ENCODE peak calls at places on chromosomes 5 and 9, in eight cellular contexts. I is stomach, C is HL-60, P is spleen, K is Panc1, R is HepG2, O is suprapubic skin, N is breast epithelium. Y is an unnamed sample.
A peak's percentile ranks its signal among the peaks of the same experiment; 100 is the strongest.

GRCh38 chr5:91937121-91937520 is 554.0 kb upstream of the ARRDC3 start:
- DNase-seq in N (no peak), K (no peak), P (no peak), C (no peak), I (no peak), O (no peak), R (no peak), Y (no peak)

GRCh38 chr5:167552356-167552755 is 739.1 kb upstream of the WWC1 start:
- DNase-seq in N (no peak), I (no peak), K (no peak), O (no peak), C (no peak), P (no peak), R (no peak), Y (no peak)

GRCh38 chr9:6598249-6598725 is 47.2 kb downstream of the GLDC start:
- DNase-seq in O (no peak), I (no peak), N (no peak), P (no peak), K (no peak), R (no peak), C (no peak), Y (peak; percentile 58)

GRCh38 chr5:28542968-28543367 is 1504.6 kb upstream of the CDH9 start:
- DNase-seq in P (no peak), C (no peak), K (no peak), I (no peak), N (no peak), O (no peak), R (no peak), Y (no peak)

GRCh38 chr9:135961811-135962695 is 880 bp upstream of the UBAC1 start:
- DNase-seq in I (no peak), P (no peak), O (no peak), C (no peak), N (no peak), K (no peak), R (no peak), Y (no peak)

GRCh38 chr5:61569353-61569752 is 237.3 kb downstream of the ZSWIM6 start:
- DNase-seq in O (no peak), R (no peak), P (no peak), N (no peak), K (no peak), C (no peak), I (no peak), Y (no peak)

GRCh38 chr5:135829681-135830383 is 4.6 kb upstream of the SLC25A48 start:
- DNase-seq in O (no peak), P (no peak), I (peak; percentile 63), K (peak; percentile 42), C (peak; percentile 1), N (peak; percentile 42), R (peak; percentile 20), Y (peak; percentile 52)

GRCh38 chr5:102858221-102858620 is 103.1 kb downstream of the PAM start:
- DNase-seq in K (no peak), R (no peak), C (no peak), O (no peak), I (no peak), N (no peak), P (no peak), Y (no peak)

GRCh38 chr9:74777136-74777879 is 110.4 kb downstream of the TRPM6 start:
- DNase-seq in P (peak; percentile 83), I (peak; percentile 69), K (no peak), N (peak; percentile 34), O (peak; percentile 83), R (peak; percentile 44), C (peak; percentile 6), Y (peak; percentile 16)

GRCh38 chr5:5983261-5983660 is 395.1 kb downstream of the MED10 start:
- DNase-seq in P (no peak), N (no peak), R (no peak), C (no peak), O (no peak), K (no peak), I (no peak), Y (no peak)

GRCh38 chr5:174775071-174775470 is 50.7 kb downstream of the MSX2 start:
- DNase-seq in N (no peak), P (no peak), O (no peak), I (no peak), C (no peak), K (no peak), R (no peak), Y (no peak)

GRCh38 chr5:56564451-56565223 is 250.7 kb upstream of the MAP3K1 start:
- DNase-seq in I (no peak), R (peak; percentile 19), P (no peak), C (peak; percentile 63), K (no peak), O (no peak), N (no peak), Y (no peak)

GRCh38 chr9:2489838-2490314 is 131.7 kb upstream of the VLDLR start:
- DNase-seq in R (no peak), N (no peak), C (no peak), K (no peak), P (no peak), O (no peak), I (no peak), Y (no peak)

GRCh38 chr5:171067540-171068130 is 205.8 kb downstream of the RANBP17 start:
- DNase-seq in O (no peak), N (no peak), I (no peak), C (no peak), K (no peak), P (no peak), R (no peak), Y (no peak)

GRCh38 chr5:160466889-160467554 is 45.4 kb downstream of the PTTG1 start:
- DNase-seq in P (no peak), K (no peak), C (no peak), O (no peak), R (peak; percentile 80), N (no peak), I (no peak), Y (no peak)

GRCh38 chr5:130710596-130710995 is 454.5 kb downstream of the HINT1 start:
- DNase-seq in P (no peak), R (peak; percentile 33), N (no peak), O (no peak), K (no peak), I (no peak), C (no peak), Y (no peak)

GRCh38 chr5:130706696-130707095 is 458.4 kb downstream of the HINT1 start:
- DNase-seq in P (no peak), I (no peak), C (no peak), K (no peak), R (no peak), N (no peak), O (no peak), Y (no peak)

GRCh38 chr5:130708744-130709143 is 456.3 kb downstream of the HINT1 start:
- DNase-seq in O (no peak), K (no peak), R (no peak), N (no peak), I (no peak), C (no peak), P (no peak), Y (no peak)

DNA sequence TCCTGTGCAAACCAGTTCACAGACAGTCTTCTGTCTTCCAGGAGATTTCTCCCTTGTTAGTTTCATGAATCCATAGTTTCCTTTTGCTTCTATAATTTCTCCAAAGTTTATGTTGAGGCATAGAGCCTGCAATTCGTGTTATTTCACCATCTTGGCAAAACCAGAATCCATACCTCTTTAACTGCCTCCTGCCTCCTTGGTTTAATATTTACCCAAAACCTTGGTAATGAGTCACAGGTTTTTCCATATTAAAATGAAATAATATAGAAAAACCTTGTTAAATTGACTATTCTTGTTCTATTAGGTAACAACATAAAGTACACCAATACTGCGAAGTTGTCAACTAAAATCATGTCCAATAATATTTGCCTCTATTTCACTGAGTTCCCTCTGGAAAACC is 459.7 kb downstream of the HINT1 start:
- DNase-seq in K (no peak), I (no peak), N (no peak), C (no peak), R (no peak), O (no peak), P (no peak), Y (no peak)
- TF ChIP-seq POLR2AphosphoS5 in K (no peak), I (no peak), N (no peak), C (no peak), R (no peak), O (no peak), P (no peak), Y (no peak)

GRCh38 chr9:27125030-27125429 is 16.0 kb downstream of the TEK start:
- DNase-seq in R (no peak), P (no peak), N (no peak), C (no peak), I (peak; percentile 31), O (no peak), K (no peak), Y (no peak)
- TF ChIP-seq POLR2AphosphoS5 in R (no peak), P (no peak), N (no peak), C (no peak), I (peak; percentile 90), O (no peak), K (no peak), Y (no peak)

DNA sequence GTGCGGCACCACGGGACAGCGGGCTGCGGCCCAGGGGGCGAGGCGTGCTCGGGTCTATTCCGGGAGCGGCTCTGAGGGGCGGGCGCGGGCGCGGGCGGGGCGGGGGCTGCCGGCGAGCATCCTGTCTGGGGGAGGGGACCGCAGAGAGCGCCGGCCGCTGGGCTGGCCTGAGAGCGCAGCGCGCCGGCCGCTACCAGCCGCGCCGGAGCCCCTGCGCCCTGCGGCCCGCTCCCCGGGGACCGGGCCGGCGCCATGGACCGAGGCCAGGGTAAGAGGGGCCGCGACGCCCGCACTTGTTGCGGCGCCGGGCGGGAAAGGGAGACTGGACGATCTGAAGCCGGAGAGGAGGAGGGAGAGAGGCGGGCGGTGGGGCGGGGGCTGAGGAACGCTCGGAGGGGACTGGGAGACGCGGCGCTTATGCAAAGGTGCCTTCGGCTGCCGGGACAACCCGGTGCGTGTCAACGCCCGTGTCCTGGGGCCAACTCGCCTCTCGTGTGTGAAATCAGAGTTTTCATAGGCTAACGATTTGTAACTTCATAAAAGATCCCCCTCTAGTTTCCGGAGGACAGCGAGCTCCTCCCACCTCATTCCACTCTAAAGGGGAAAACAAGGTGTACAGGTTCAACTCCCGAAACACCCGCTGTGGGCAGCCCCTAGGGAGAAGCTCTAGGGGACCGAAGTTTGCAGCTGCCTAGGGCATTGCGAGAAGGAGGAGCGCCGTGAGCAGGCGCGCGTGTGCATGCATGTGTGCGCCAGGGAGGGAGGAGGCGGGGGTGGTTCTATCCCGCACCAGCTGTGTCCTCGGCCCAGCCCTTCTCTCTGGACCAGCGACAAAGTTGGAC is at the start of gene AFAP1L1:
- DNase-seq in K (no peak), N (no peak), R (peak; percentile 6), C (no peak), O (peak; percentile 83), I (peak; percentile 29), P (peak; percentile 80), Y (no peak)
- TF ChIP-seq POLR2AphosphoS5 in K (peak; percentile 43), N (no peak), R (no peak), C (no peak), O (no peak), I (peak; percentile 22), P (peak; percentile 72), Y (no peak)

DNA sequence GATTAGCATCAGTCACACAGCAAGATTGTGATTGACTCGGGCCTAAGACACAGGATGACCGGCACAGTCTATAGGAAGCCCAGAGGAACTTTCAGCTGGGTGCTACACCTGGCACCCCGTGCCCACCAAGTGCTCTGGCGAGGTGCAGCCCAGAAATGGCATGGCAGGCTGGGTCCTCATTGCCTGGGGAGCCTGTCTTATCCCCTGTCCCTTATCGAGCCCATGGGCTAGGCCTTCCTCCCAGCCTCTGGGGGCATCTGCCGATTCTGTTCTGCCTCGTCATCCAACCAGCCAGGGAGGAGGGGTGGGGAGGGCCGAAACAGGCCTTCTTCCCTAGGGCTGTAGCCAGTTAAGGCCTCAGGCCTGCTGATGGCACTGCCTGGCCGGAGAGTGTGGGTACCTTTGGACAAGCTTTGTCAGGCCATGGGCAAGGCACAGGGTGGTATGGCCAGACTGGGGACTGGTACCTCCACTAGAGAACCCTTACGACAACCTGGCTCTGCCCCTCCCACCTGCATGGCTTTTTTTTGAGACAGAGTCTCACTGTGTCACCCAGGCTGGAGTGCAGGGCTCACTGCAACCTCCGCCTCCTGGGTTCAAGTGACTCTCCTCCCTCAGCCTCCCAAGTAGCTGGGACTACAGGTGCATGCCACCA is 1.6 kb downstream of the GRK6 start:
- DNase-seq in O (no peak), I (no peak), R (no peak), N (no peak), P (peak; percentile 90), K (no peak), C (peak; percentile 63), Y (no peak)
- TF ChIP-seq POLR2AphosphoS5 in O (no peak), I (no peak), R (no peak), N (no peak), P (peak; percentile 67), K (no peak), C (no peak), Y (no peak)